ENCODE peak calls at places on chromosomes 2 and 18, in ten cellular contexts. One of them, this sample, is unnamed.
A peak's percentile ranks its signal among the peaks of the same experiment; 100 is the strongest.

GRCh38 chr2:32947484-32948143 is 861 bp downstream of the LTBP1 start:
- DNase-seq in NCI-H187 treated with DMSO at 0.1 percent for 48 hours: no peak
- DNase-seq in GM20000: no peak
- DNase-seq in AG08395: peak; percentile 26
- DNase-seq in EL: peak; percentile 51
- DNase-seq in CD8-positive, alpha-beta T cell: peak; percentile 19
- DNase-seq in activated CD8-positive, alpha-beta T cell treated with anti-CD3 and anti-CD28 coated beads for 36 hours: peak; percentile 30
- DNase-seq in cardiac fibroblast: peak; percentile 51
- DNase-seq in ELR: peak; percentile 64
- DNase-seq in ascending aorta: peak; percentile 66
- DNase-seq in this sample: peak; percentile 77

GRCh38 chr2:218186355-218186766 is 19.6 kb upstream of the CXCR1 start:
- DNase-seq in NCI-H187 treated with DMSO at 0.1 percent for 48 hours: peak; percentile 2
- DNase-seq in GM20000: peak; percentile 73
- DNase-seq in AG08395: peak; percentile 80
- DNase-seq in EL: peak; percentile 68
- DNase-seq in CD8-positive, alpha-beta T cell: peak; percentile 74
- DNase-seq in activated CD8-positive, alpha-beta T cell treated with anti-CD3 and anti-CD28 coated beads for 36 hours: peak; percentile 89
- DNase-seq in cardiac fibroblast: peak; percentile 83
- DNase-seq in ELR: peak; percentile 79
- DNase-seq in ascending aorta: peak; percentile 81
- DNase-seq in this sample: peak; percentile 57

GRCh38 chr2:33134764-33135560 is 188.2 kb downstream of the LTBP1 start:
- DNase-seq in NCI-H187 treated with DMSO at 0.1 percent for 48 hours: no peak
- DNase-seq in GM20000: no peak
- DNase-seq in AG08395: no peak
- DNase-seq in EL: peak; percentile 25
- DNase-seq in CD8-positive, alpha-beta T cell: no peak
- DNase-seq in activated CD8-positive, alpha-beta T cell treated with anti-CD3 and anti-CD28 coated beads for 36 hours: no peak
- DNase-seq in cardiac fibroblast: peak; percentile 41
- DNase-seq in ELR: peak; percentile 41
- DNase-seq in ascending aorta: no peak
- DNase-seq in this sample: no peak

GRCh38 chr2:219536967-219537366 is 6.6 kb downstream of the CHPF start:
- DNase-seq in NCI-H187 treated with DMSO at 0.1 percent for 48 hours: no peak
- DNase-seq in GM20000: no peak
- DNase-seq in AG08395: no peak
- DNase-seq in EL: no peak
- DNase-seq in CD8-positive, alpha-beta T cell: no peak
- DNase-seq in activated CD8-positive, alpha-beta T cell treated with anti-CD3 and anti-CD28 coated beads for 36 hours: no peak
- DNase-seq in cardiac fibroblast: no peak
- DNase-seq in ELR: no peak
- DNase-seq in ascending aorta: no peak
- DNase-seq in this sample: no peak

GRCh38 chr18:49846718-49847470 is 33.6 kb upstream of the ACAA2 start:
- DNase-seq in NCI-H187 treated with DMSO at 0.1 percent for 48 hours: peak; percentile 23
- DNase-seq in GM20000: no peak
- DNase-seq in AG08395: no peak
- DNase-seq in EL: no peak
- DNase-seq in CD8-positive, alpha-beta T cell: no peak
- DNase-seq in activated CD8-positive, alpha-beta T cell treated with anti-CD3 and anti-CD28 coated beads for 36 hours: no peak
- DNase-seq in cardiac fibroblast: no peak
- DNase-seq in ELR: no peak
- DNase-seq in ascending aorta: no peak
- DNase-seq in this sample: no peak

GRCh38 chr2:6959751-6960150 is 42.5 kb downstream of the RNF144A start:
- DNase-seq in NCI-H187 treated with DMSO at 0.1 percent for 48 hours: no peak
- DNase-seq in GM20000: no peak
- DNase-seq in AG08395: no peak
- DNase-seq in EL: no peak
- DNase-seq in CD8-positive, alpha-beta T cell: no peak
- DNase-seq in activated CD8-positive, alpha-beta T cell treated with anti-CD3 and anti-CD28 coated beads for 36 hours: no peak
- DNase-seq in cardiac fibroblast: no peak
- DNase-seq in ELR: no peak
- DNase-seq in ascending aorta: no peak
- DNase-seq in this sample: no peak

GRCh38 chr2:127053731-127054603 is 53.0 kb downstream of the BIN1 start:
- DNase-seq in NCI-H187 treated with DMSO at 0.1 percent for 48 hours: no peak
- DNase-seq in GM20000: no peak
- DNase-seq in AG08395: no peak
- DNase-seq in EL: no peak
- DNase-seq in CD8-positive, alpha-beta T cell: no peak
- DNase-seq in activated CD8-positive, alpha-beta T cell treated with anti-CD3 and anti-CD28 coated beads for 36 hours: peak; percentile 1
- DNase-seq in cardiac fibroblast: no peak
- DNase-seq in ELR: no peak
- DNase-seq in ascending aorta: no peak
- DNase-seq in this sample: no peak

GRCh38 chr18:10378688-10379465 is 75.6 kb upstream of the APCDD1 start:
- DNase-seq in NCI-H187 treated with DMSO at 0.1 percent for 48 hours: no peak
- DNase-seq in GM20000: no peak
- DNase-seq in AG08395: peak; percentile 69
- DNase-seq in EL: peak; percentile 86
- DNase-seq in CD8-positive, alpha-beta T cell: no peak
- DNase-seq in activated CD8-positive, alpha-beta T cell treated with anti-CD3 and anti-CD28 coated beads for 36 hours: no peak
- DNase-seq in cardiac fibroblast: peak; percentile 10
- DNase-seq in ELR: peak; percentile 40
- DNase-seq in ascending aorta: no peak
- DNase-seq in this sample: no peak

GRCh38 chr2:219386532-219387280 is 1.0 kb downstream of the DNPEP start:
- DNase-seq in NCI-H187 treated with DMSO at 0.1 percent for 48 hours: no peak
- DNase-seq in GM20000: no peak
- DNase-seq in AG08395: no peak
- DNase-seq in EL: no peak
- DNase-seq in CD8-positive, alpha-beta T cell: no peak
- DNase-seq in activated CD8-positive, alpha-beta T cell treated with anti-CD3 and anti-CD28 coated beads for 36 hours: no peak
- DNase-seq in cardiac fibroblast: no peak
- DNase-seq in ELR: peak; percentile 19
- DNase-seq in ascending aorta: peak; percentile 74
- DNase-seq in this sample: no peak

GRCh38 chr2:24824966-24825882 is 32.0 kb downstream of the CENPO start:
- DNase-seq in NCI-H187 treated with DMSO at 0.1 percent for 48 hours: no peak
- DNase-seq in GM20000: peak; percentile 54
- DNase-seq in AG08395: no peak
- DNase-seq in EL: no peak
- DNase-seq in CD8-positive, alpha-beta T cell: no peak
- DNase-seq in activated CD8-positive, alpha-beta T cell treated with anti-CD3 and anti-CD28 coated beads for 36 hours: peak; percentile 61
- DNase-seq in cardiac fibroblast: peak; percentile 36
- DNase-seq in ELR: peak; percentile 29
- DNase-seq in ascending aorta: peak; percentile 54
- DNase-seq in this sample: no peak

GRCh38 chr2:239152239-239152915 is 248.4 kb downstream of the HDAC4 start:
- DNase-seq in NCI-H187 treated with DMSO at 0.1 percent for 48 hours: no peak
- DNase-seq in GM20000: no peak
- DNase-seq in AG08395: no peak
- DNase-seq in EL: no peak
- DNase-seq in CD8-positive, alpha-beta T cell: no peak
- DNase-seq in activated CD8-positive, alpha-beta T cell treated with anti-CD3 and anti-CD28 coated beads for 36 hours: no peak
- DNase-seq in cardiac fibroblast: no peak
- DNase-seq in ELR: no peak
- DNase-seq in ascending aorta: peak; percentile 57
- DNase-seq in this sample: no peak

GRCh38 chr2:20723543-20723942 is 56.6 kb downstream of the GDF7 start:
- DNase-seq in NCI-H187 treated with DMSO at 0.1 percent for 48 hours: no peak
- DNase-seq in GM20000: no peak
- DNase-seq in AG08395: peak; percentile 27
- DNase-seq in EL: peak; percentile 33
- DNase-seq in CD8-positive, alpha-beta T cell: no peak
- DNase-seq in activated CD8-positive, alpha-beta T cell treated with anti-CD3 and anti-CD28 coated beads for 36 hours: no peak
- DNase-seq in cardiac fibroblast: peak; percentile 28
- DNase-seq in ELR: no peak
- DNase-seq in ascending aorta: no peak
- DNase-seq in this sample: no peak

GRCh38 chr2:111670776-111671175 is 213.2 kb downstream of the ANAPC1 start:
- DNase-seq in NCI-H187 treated with DMSO at 0.1 percent for 48 hours: no peak
- DNase-seq in GM20000: no peak
- DNase-seq in AG08395: no peak
- DNase-seq in EL: no peak
- DNase-seq in CD8-positive, alpha-beta T cell: no peak
- DNase-seq in activated CD8-positive, alpha-beta T cell treated with anti-CD3 and anti-CD28 coated beads for 36 hours: no peak
- DNase-seq in cardiac fibroblast: no peak
- DNase-seq in ELR: no peak
- DNase-seq in ascending aorta: peak; percentile 51
- DNase-seq in this sample: no peak

GRCh38 chr18:49922228-49922627 is 108.9 kb upstream of the ACAA2 start:
- DNase-seq in NCI-H187 treated with DMSO at 0.1 percent for 48 hours: no peak
- DNase-seq in GM20000: no peak
- DNase-seq in AG08395: no peak
- DNase-seq in EL: no peak
- DNase-seq in CD8-positive, alpha-beta T cell: no peak
- DNase-seq in activated CD8-positive, alpha-beta T cell treated with anti-CD3 and anti-CD28 coated beads for 36 hours: no peak
- DNase-seq in cardiac fibroblast: no peak
- DNase-seq in ELR: no peak
- DNase-seq in ascending aorta: no peak
- DNase-seq in this sample: no peak

GRCh38 chr18:3297025-3297984 is 35.4 kb downstream of the MYL12B start:
- DNase-seq in NCI-H187 treated with DMSO at 0.1 percent for 48 hours: no peak
- DNase-seq in GM20000: peak; percentile 78
- DNase-seq in AG08395: no peak
- DNase-seq in EL: peak; percentile 69
- DNase-seq in CD8-positive, alpha-beta T cell: peak; percentile 94
- DNase-seq in activated CD8-positive, alpha-beta T cell treated with anti-CD3 and anti-CD28 coated beads for 36 hours: peak; percentile 99
- DNase-seq in cardiac fibroblast: peak; percentile 94
- DNase-seq in ELR: peak; percentile 82
- DNase-seq in ascending aorta: peak; percentile 87
- DNase-seq in this sample: peak; percentile 89

GRCh38 chr18:64052772-64053171 is 82.9 kb downstream of the SERPINB8 start:
- DNase-seq in NCI-H187 treated with DMSO at 0.1 percent for 48 hours: no peak
- DNase-seq in GM20000: no peak
- DNase-seq in AG08395: no peak
- DNase-seq in EL: no peak
- DNase-seq in CD8-positive, alpha-beta T cell: no peak
- DNase-seq in activated CD8-positive, alpha-beta T cell treated with anti-CD3 and anti-CD28 coated beads for 36 hours: no peak
- DNase-seq in cardiac fibroblast: no peak
- DNase-seq in ELR: no peak
- DNase-seq in ascending aorta: no peak
- DNase-seq in this sample: no peak

GRCh38 chr2:74917702-74918619 is 40.5 kb upstream of the POLE4 start:
- DNase-seq in NCI-H187 treated with DMSO at 0.1 percent for 48 hours: no peak
- DNase-seq in GM20000: no peak
- DNase-seq in AG08395: peak; percentile 79
- DNase-seq in EL: peak; percentile 99
- DNase-seq in CD8-positive, alpha-beta T cell: no peak
- DNase-seq in activated CD8-positive, alpha-beta T cell treated with anti-CD3 and anti-CD28 coated beads for 36 hours: no peak
- DNase-seq in cardiac fibroblast: peak; percentile 59
- DNase-seq in ELR: peak; percentile 100
- DNase-seq in ascending aorta: no peak
- DNase-seq in this sample: no peak

GRCh38 chr2:41896186-41896846 is 151.5 kb upstream of the PKDCC start:
- DNase-seq in NCI-H187 treated with DMSO at 0.1 percent for 48 hours: no peak
- DNase-seq in GM20000: peak; percentile 13
- DNase-seq in AG08395: no peak
- DNase-seq in EL: no peak
- DNase-seq in CD8-positive, alpha-beta T cell: peak; percentile 45
- DNase-seq in activated CD8-positive, alpha-beta T cell treated with anti-CD3 and anti-CD28 coated beads for 36 hours: peak; percentile 52
- DNase-seq in cardiac fibroblast: no peak
- DNase-seq in ELR: no peak
- DNase-seq in ascending aorta: no peak
- DNase-seq in this sample: no peak

GRCh38 chr18:35635171-35635570 is 53.6 kb downstream of the GALNT1 start:
- DNase-seq in NCI-H187 treated with DMSO at 0.1 percent for 48 hours: no peak
- DNase-seq in GM20000: no peak
- DNase-seq in AG08395: peak; percentile 29
- DNase-seq in EL: peak; percentile 74
- DNase-seq in CD8-positive, alpha-beta T cell: no peak
- DNase-seq in activated CD8-positive, alpha-beta T cell treated with anti-CD3 and anti-CD28 coated beads for 36 hours: no peak
- DNase-seq in cardiac fibroblast: peak; percentile 44
- DNase-seq in ELR: peak; percentile 72
- DNase-seq in ascending aorta: no peak
- DNase-seq in this sample: no peak

GRCh38 chr2:88211809-88212154 is 41.6 kb downstream of the THNSL2 start:
- DNase-seq in NCI-H187 treated with DMSO at 0.1 percent for 48 hours: no peak
- DNase-seq in GM20000: no peak
- DNase-seq in AG08395: no peak
- DNase-seq in EL: no peak
- DNase-seq in CD8-positive, alpha-beta T cell: no peak
- DNase-seq in activated CD8-positive, alpha-beta T cell treated with anti-CD3 and anti-CD28 coated beads for 36 hours: no peak
- DNase-seq in cardiac fibroblast: no peak
- DNase-seq in ELR: no peak
- DNase-seq in ascending aorta: no peak
- DNase-seq in this sample: no peak

GRCh38 chr2:231190531-231191197 is 7.8 kb upstream of the ARMC9 start:
- DNase-seq in NCI-H187 treated with DMSO at 0.1 percent for 48 hours: no peak
- DNase-seq in GM20000: no peak
- DNase-seq in AG08395: peak; percentile 56
- DNase-seq in EL: no peak
- DNase-seq in CD8-positive, alpha-beta T cell: no peak
- DNase-seq in activated CD8-positive, alpha-beta T cell treated with anti-CD3 and anti-CD28 coated beads for 36 hours: no peak
- DNase-seq in cardiac fibroblast: peak; percentile 59
- DNase-seq in ELR: no peak
- DNase-seq in ascending aorta: peak; percentile 90
- DNase-seq in this sample: peak; percentile 72

GRCh38 chr2:54073796-54074195 is 41.6 kb upstream of the ACYP2 start:
- DNase-seq in NCI-H187 treated with DMSO at 0.1 percent for 48 hours: no peak
- DNase-seq in GM20000: no peak
- DNase-seq in AG08395: no peak
- DNase-seq in EL: peak; percentile 36
- DNase-seq in CD8-positive, alpha-beta T cell: no peak
- DNase-seq in activated CD8-positive, alpha-beta T cell treated with anti-CD3 and anti-CD28 coated beads for 36 hours: peak; percentile 8
- DNase-seq in cardiac fibroblast: peak; percentile 80
- DNase-seq in ELR: peak; percentile 81
- DNase-seq in ascending aorta: no peak
- DNase-seq in this sample: no peak

GRCh38 chr2:162086904-162087303 is 12.9 kb upstream of the DPP4 start:
- DNase-seq in NCI-H187 treated with DMSO at 0.1 percent for 48 hours: no peak
- DNase-seq in GM20000: no peak
- DNase-seq in AG08395: peak; percentile 51
- DNase-seq in EL: peak; percentile 50
- DNase-seq in CD8-positive, alpha-beta T cell: no peak
- DNase-seq in activated CD8-positive, alpha-beta T cell treated with anti-CD3 and anti-CD28 coated beads for 36 hours: no peak
- DNase-seq in cardiac fibroblast: peak; percentile 85
- DNase-seq in ELR: peak; percentile 66
- DNase-seq in ascending aorta: no peak
- DNase-seq in this sample: no peak

GRCh38 chr18:5543854-5544389 is at the start of gene EPB41L3:
- DNase-seq in NCI-H187 treated with DMSO at 0.1 percent for 48 hours: no peak
- DNase-seq in GM20000: no peak
- DNase-seq in AG08395: peak; percentile 36
- DNase-seq in EL: no peak
- DNase-seq in CD8-positive, alpha-beta T cell: no peak
- DNase-seq in activated CD8-positive, alpha-beta T cell treated with anti-CD3 and anti-CD28 coated beads for 36 hours: no peak
- DNase-seq in cardiac fibroblast: peak; percentile 30
- DNase-seq in ELR: no peak
- DNase-seq in ascending aorta: peak; percentile 68
- DNase-seq in this sample: peak; percentile 89

GRCh38 chr18:55869547-55869946 is 281.6 kb upstream of the TCF4 start:
- DNase-seq in NCI-H187 treated with DMSO at 0.1 percent for 48 hours: no peak
- DNase-seq in GM20000: no peak
- DNase-seq in AG08395: no peak
- DNase-seq in EL: no peak
- DNase-seq in CD8-positive, alpha-beta T cell: no peak
- DNase-seq in activated CD8-positive, alpha-beta T cell treated with anti-CD3 and anti-CD28 coated beads for 36 hours: no peak
- DNase-seq in cardiac fibroblast: peak; percentile 23
- DNase-seq in ELR: no peak
- DNase-seq in ascending aorta: no peak
- DNase-seq in this sample: no peak

GRCh38 chr2:67455219-67456142 is 58.3 kb downstream of the ETAA1 start:
- DNase-seq in NCI-H187 treated with DMSO at 0.1 percent for 48 hours: no peak
- DNase-seq in GM20000: no peak
- DNase-seq in AG08395: no peak
- DNase-seq in EL: no peak
- DNase-seq in CD8-positive, alpha-beta T cell: no peak
- DNase-seq in activated CD8-positive, alpha-beta T cell treated with anti-CD3 and anti-CD28 coated beads for 36 hours: no peak
- DNase-seq in cardiac fibroblast: no peak
- DNase-seq in ELR: no peak
- DNase-seq in ascending aorta: no peak
- DNase-seq in this sample: no peak

GRCh38 chr2:84847326-84848050 is 33.4 kb downstream of the TRABD2A start:
- DNase-seq in NCI-H187 treated with DMSO at 0.1 percent for 48 hours: no peak
- DNase-seq in GM20000: no peak
- DNase-seq in AG08395: no peak
- DNase-seq in EL: no peak
- DNase-seq in CD8-positive, alpha-beta T cell: no peak
- DNase-seq in activated CD8-positive, alpha-beta T cell treated with anti-CD3 and anti-CD28 coated beads for 36 hours: no peak
- DNase-seq in cardiac fibroblast: no peak
- DNase-seq in ELR: no peak
- DNase-seq in ascending aorta: peak; percentile 22
- DNase-seq in this sample: no peak

GRCh38 chr18:61992285-61992684 is 99.5 kb upstream of the RNF152 start:
- DNase-seq in NCI-H187 treated with DMSO at 0.1 percent for 48 hours: no peak
- DNase-seq in GM20000: no peak
- DNase-seq in AG08395: peak; percentile 69
- DNase-seq in EL: peak; percentile 90
- DNase-seq in CD8-positive, alpha-beta T cell: no peak
- DNase-seq in activated CD8-positive, alpha-beta T cell treated with anti-CD3 and anti-CD28 coated beads for 36 hours: no peak
- DNase-seq in cardiac fibroblast: peak; percentile 95
- DNase-seq in ELR: peak; percentile 92
- DNase-seq in ascending aorta: no peak
- DNase-seq in this sample: no peak

This sample was measured in retina.